ENCODE peak calls at places on chromosomes 5 and 9, in eight cellular contexts. G, J, Z, L, R, V, M and H are unnamed samples.

GRCh38 chr5:38339446-38339845 is 81.1 kb downstream of the EGFLAM start:
- DNase-seq in G (no peak), J (no peak), Z (no peak), L (no peak), R (no peak), V (no peak), M (no peak), H (no peak)

GRCh38 chr9:133135193-133135745 is 14.2 kb upstream of the RALGDS start:
- DNase-seq in G (no peak), J (peak), Z (peak), L (no peak), R (peak), V (no peak), M (no peak), H (peak)

GRCh38 chr5:5419291-5420210 is 2.9 kb upstream of the ICE1 start:
- DNase-seq in G (no peak), J (peak), Z (peak), L (no peak), R (peak), V (no peak), M (no peak), H (peak)

GRCh38 chr9:127838375-127839078 is 15.9 kb downstream of the ENG start:
- DNase-seq in G (peak), J (peak), Z (peak), L (peak), R (peak), V (peak), M (peak), H (peak)

GRCh38 chr9:130383979-130384676 is 60.6 kb upstream of the ASS1 start:
- DNase-seq in G (no peak), J (no peak), Z (no peak), L (no peak), R (no peak), V (no peak), M (no peak), H (no peak)

GRCh38 chr5:5738797-5739489 is 316.5 kb downstream of the ICE1 start:
- DNase-seq in G (no peak), J (no peak), Z (no peak), L (no peak), R (no peak), V (no peak), M (no peak), H (no peak)

GRCh38 chr5:172175263-172175719 is 12.7 kb downstream of the STK10 start:
- DNase-seq in G (peak), J (peak), Z (no peak), L (peak), R (no peak), V (peak), M (peak), H (no peak)

GRCh38 chr5:59037453-59038168 is 454.7 kb downstream of the RAB3C start:
- DNase-seq in G (no peak), J (no peak), Z (peak), L (no peak), R (no peak), V (no peak), M (no peak), H (no peak)

DNA sequence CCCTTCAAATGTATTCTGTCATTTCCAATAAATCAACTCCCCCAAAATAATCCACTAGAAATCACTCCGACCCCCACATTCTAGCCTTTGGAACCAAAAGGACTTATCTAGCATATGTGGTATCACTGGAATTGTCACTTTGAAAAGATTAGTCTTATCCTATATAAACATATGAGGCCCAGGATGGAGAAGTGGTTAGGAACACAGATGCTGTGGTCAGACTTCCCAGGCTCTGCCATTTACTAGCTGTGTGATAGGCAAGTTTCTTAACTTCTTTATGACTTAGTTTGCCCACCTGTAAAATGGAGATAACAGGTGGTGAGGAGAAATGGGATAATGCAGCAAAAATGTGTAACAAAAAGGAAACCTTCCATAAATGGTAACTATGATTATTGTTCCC is 62.0 kb upstream of the GLRX start:
- DNase-seq in G (no peak), J (no peak), Z (no peak), L (no peak), R (peak), V (no peak), M (no peak), H (no peak)
- TF ChIP-seq CTCF in G (no peak), J (no peak), Z (no peak), L (no peak), R (no peak), V (no peak), M (no peak), H (no peak)

GRCh38 chr5:177491983-177492746 is 5.2 kb downstream of the PDLIM7 start:
- DNase-seq in G (no peak), J (no peak), Z (no peak), L (no peak), R (no peak), V (no peak), M (no peak), H (no peak)
- H3K4me3 ChIP-seq in G (no peak), J (no peak), Z (no peak), L (no peak), R (no peak), V (peak), M (no peak), H (no peak)

DNA sequence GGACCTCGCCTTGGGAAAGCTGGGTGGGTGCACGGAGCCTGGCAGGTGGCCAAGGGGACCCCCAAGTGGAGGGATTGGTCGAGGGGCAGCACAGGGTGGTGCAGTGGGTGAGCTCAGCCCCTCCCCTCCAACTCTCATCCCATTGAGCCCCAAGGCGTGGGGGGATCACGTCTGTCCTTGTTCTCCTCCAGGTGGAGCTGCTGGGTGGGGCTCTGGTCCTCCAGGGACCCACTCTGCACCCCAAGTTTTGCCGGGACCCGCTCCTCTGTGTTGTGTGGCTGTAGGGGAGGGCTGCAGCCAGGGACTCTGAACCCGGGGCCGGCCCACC is 3.6 kb upstream of the FUT7 start:
- DNase-seq in G (no peak), J (no peak), Z (no peak), L (no peak), R (no peak), V (no peak), M (no peak), H (no peak)
- TF ChIP-seq CTCF in G (no peak), J (no peak), Z (no peak), L (no peak), R (no peak), V (no peak), M (no peak), H (no peak)

GRCh38 chr5:138752341-138752950 is 779 bp upstream of the CTNNA1 start:
- DNase-seq in G (peak), J (peak), Z (peak), L (no peak), R (no peak), V (peak), M (peak), H (no peak)
- H3K4me3 ChIP-seq in G (peak), J (peak), Z (peak), L (peak), R (peak), V (peak), M (peak), H (peak)

DNA sequence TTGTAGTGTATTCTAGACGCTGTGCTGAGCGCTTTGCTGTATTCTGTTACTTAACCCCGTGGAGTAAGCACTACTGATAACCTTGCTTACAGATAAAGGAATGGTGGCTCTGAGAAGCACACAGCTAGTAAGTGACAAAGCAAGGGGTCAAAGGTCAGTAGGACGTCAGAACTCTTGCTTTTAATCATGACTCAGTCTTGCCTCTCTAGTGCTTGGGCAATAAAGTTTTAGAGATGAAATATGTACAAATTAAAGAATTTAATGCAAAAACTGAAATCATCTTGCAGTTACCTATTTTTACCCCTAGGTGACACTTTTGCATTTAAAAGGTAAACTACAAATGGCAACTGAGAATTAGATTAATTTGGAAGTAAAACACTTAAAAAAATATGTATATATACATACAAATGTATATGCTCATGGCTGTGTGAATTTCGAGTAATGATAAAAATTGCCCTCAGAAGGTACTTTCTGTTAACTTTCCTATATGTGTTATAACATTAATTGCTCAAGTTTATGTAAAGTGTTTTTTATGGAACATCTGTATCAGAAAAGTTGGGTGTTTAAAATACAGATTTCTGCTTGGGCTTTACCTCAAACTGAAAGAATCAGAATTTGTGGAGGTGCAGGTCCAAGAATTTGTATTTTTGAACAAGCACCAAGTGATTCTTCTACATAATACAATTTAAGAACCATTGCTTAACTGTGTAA is 175.1 kb upstream of the DAB2 start:
- DNase-seq in G (no peak), J (no peak), Z (peak), L (no peak), R (peak), V (no peak), M (no peak), H (no peak)
- TF ChIP-seq CTCF in G (peak), J (peak), Z (peak), L (peak), R (peak), V (peak), M (peak), H (peak)

DNA sequence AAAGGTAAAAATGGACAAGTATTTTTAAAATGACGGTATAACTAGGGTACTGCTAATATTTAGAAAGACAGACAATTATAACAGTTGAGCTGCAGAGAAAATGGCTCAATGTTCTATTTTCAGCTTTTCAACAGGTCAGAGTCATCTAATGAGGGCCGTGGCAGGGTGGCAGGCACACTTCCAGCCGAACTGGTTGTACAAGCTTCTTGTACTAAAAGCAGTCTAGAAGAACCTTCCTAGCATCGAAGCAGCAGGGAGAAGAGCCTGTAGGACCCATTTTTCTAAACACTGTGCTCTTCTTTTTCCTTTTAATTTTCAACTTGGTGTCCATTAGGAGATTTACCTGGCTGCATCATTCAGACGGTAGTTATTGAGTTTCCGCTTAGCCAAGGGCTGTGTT is 85.6 kb downstream of the SLC28A3 start:
- DNase-seq in G (no peak), J (no peak), Z (no peak), L (no peak), R (no peak), V (no peak), M (peak), H (no peak)
- H3K4me3 ChIP-seq in G (no peak), J (no peak), Z (no peak), L (no peak), R (no peak), V (no peak), M (no peak), H (no peak)